ENCODE peak calls at places on chromosomes 12 and 14, in eight cellular contexts. C is cardiac fibroblast; B is CD8-positive, alpha-beta T cell; Y is CD8-positive, alpha-beta memory T cell; M is naive thymus-derived CD4-positive, alpha-beta T cell; Q is pancreas; R is iPS DF 6.9; X is astrocyte of the spinal cord. D is an unnamed sample.

GRCh38 chr14:77031680-77032482 is 3.4 kb upstream of the IRF2BPL start:
- DNase-seq in C (peak), B (no peak), Y (no peak), M (no peak), Q (no peak), R (no peak), X (peak), D (no peak)

GRCh38 chr12:52847335-52848102 is 1.3 kb downstream of the KRT78 start:
- DNase-seq in C (peak), B (no peak), Y (peak), M (no peak), Q (no peak), R (no peak), X (peak), D (peak)

GRCh38 chr12:10967409-10967808 is 19.3 kb downstream of the TAS2R50 start:
- DNase-seq in C (peak), B (no peak), Y (no peak), M (no peak), Q (no peak), R (no peak), X (peak), D (peak)

GRCh38 chr12:110107369-110108281 is 16.5 kb upstream of the IFT81 start:
- DNase-seq in C (peak), B (no peak), Y (no peak), M (no peak), Q (peak), R (no peak), X (peak), D (peak)

GRCh38 chr14:61498303-61498702 is 176.9 kb downstream of the PRKCH start:
- DNase-seq in C (peak), B (no peak), Y (no peak), M (no peak), Q (no peak), R (no peak), X (peak), D (peak)

GRCh38 chr14:23559010-23559920 is 3.2 kb downstream of the THTPA start:
- DNase-seq in C (peak), B (peak), Y (peak), M (peak), Q (no peak), R (no peak), X (peak), D (no peak)

GRCh38 chr12:102376251-102376747 is 104.1 kb downstream of the IGF1 start:
- DNase-seq in C (peak), B (no peak), Y (no peak), M (no peak), Q (no peak), R (no peak), X (no peak), D (no peak)

GRCh38 chr14:33323979-33324378 is 385.3 kb downstream of the NPAS3 start:
- DNase-seq in C (no peak), B (no peak), Y (no peak), M (no peak), Q (no peak), R (no peak), X (no peak), D (no peak)

GRCh38 chr14:21631084-21631483 is 3.7 kb downstream of the OR10G2 start:
- DNase-seq in C (no peak), B (no peak), Y (no peak), M (no peak), Q (no peak), R (no peak), X (no peak), D (no peak)

GRCh38 chr12:51371295-51371953 is 19.8 kb downstream of the GALNT6 start:
- DNase-seq in C (peak), B (no peak), Y (no peak), M (no peak), Q (peak), R (no peak), X (peak), D (peak)

GRCh38 chr14:68396411-68396930 is 396.4 kb downstream of the ZFP36L1 start:
- DNase-seq in C (no peak), B (no peak), Y (no peak), M (no peak), Q (no peak), R (no peak), X (no peak), D (no peak)

GRCh38 chr12:130504110-130504835 is 166.6 kb downstream of the PIWIL1 start:
- DNase-seq in C (no peak), B (no peak), Y (no peak), M (no peak), Q (no peak), R (no peak), X (no peak), D (no peak)

DNA sequence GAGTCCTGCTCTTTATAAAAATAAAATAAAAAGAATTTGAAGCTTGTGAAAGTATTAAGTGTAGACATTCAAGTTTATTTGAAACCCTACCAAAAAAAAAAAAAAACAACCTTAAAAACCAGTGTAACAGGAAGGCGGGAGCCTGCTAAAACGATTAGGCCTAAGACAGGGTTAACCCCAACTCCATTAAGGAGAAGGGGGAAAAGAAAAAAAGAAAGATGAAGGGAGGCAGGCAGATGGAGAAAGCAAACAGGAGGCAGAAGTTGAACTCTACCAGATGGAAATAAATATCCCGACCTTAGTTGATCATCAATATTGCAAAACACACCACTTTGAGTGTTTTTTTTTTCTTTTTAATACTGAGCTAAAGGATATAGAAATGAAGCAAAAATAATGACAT is 1.2 kb upstream of the BTG1 start:
- DNase-seq in C (no peak), B (no peak), Y (no peak), M (peak), Q (no peak), R (no peak), X (no peak), D (no peak)
- H3K4me3 ChIP-seq in C (peak), B (peak), Y (peak), M (peak), Q (peak), R (no peak), X (peak), D (peak)

GRCh38 chr14:30873308-30874119 is 845 bp upstream of the COCH start:
- DNase-seq in C (no peak), B (no peak), Y (no peak), M (no peak), Q (no peak), R (no peak), X (no peak), D (no peak)
- H3K4me3 ChIP-seq in C (peak), B (peak), Y (no peak), M (no peak), Q (peak), R (peak), X (no peak), D (peak)

GRCh38 chr14:79706382-79706781 is 504.9 kb downstream of the DIO2 start:
- DNase-seq in C (no peak), B (no peak), Y (no peak), M (no peak), Q (no peak), R (no peak), X (no peak), D (no peak)
- H3K4me3 ChIP-seq in C (no peak), B (no peak), Y (no peak), M (no peak), Q (no peak), R (no peak), X (no peak), D (no peak)

GRCh38 chr12:63916561-63917476 is 72.3 kb downstream of the SRGAP1 start:
- DNase-seq in C (peak), B (no peak), Y (no peak), M (no peak), Q (no peak), R (no peak), X (peak), D (no peak)

GRCh38 chr12:63917864-63918742 is 73.6 kb downstream of the SRGAP1 start:
- DNase-seq in C (peak), B (no peak), Y (no peak), M (no peak), Q (no peak), R (no peak), X (peak), D (peak)

GRCh38 chr12:63919758-63920157 is 75.3 kb downstream of the SRGAP1 start:
- DNase-seq in C (peak), B (no peak), Y (no peak), M (no peak), Q (no peak), R (no peak), X (no peak), D (no peak)

GRCh38 chr12:63917477-63917862 is 73.0 kb downstream of the SRGAP1 start:
- DNase-seq in C (no peak), B (no peak), Y (no peak), M (no peak), Q (no peak), R (no peak), X (no peak), D (no peak)

GRCh38 chr12:63918788-63919300 is 74.3 kb downstream of the SRGAP1 start:
- DNase-seq in C (peak), B (no peak), Y (no peak), M (no peak), Q (no peak), R (no peak), X (peak), D (no peak)
- H3K4me3 ChIP-seq in C (no peak), B (no peak), Y (no peak), M (no peak), Q (no peak), R (no peak), X (no peak), D (no peak)

DNA sequence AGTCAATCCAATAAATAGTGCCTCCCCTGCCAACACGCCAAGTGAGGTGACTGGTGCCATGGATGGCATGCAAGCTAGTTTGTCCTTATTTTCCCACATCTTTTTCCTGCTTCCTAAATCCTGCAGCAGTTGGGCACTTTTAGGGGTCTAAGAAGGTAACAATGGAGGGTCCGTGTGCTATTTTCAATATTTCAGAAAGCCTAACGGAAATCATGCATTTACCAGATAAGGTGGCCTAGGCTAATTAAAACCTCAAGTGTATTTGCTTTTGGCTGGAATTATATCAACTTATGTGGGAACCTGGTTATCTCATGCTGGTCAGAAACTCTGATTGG is 4.9 kb downstream of the ITGA5 start:
- DNase-seq in C (no peak), B (no peak), Y (no peak), M (no peak), Q (no peak), R (no peak), X (no peak), D (no peak)
- H3K4me3 ChIP-seq in C (peak), B (peak), Y (peak), M (peak), Q (no peak), R (no peak), X (no peak), D (no peak)

DNA sequence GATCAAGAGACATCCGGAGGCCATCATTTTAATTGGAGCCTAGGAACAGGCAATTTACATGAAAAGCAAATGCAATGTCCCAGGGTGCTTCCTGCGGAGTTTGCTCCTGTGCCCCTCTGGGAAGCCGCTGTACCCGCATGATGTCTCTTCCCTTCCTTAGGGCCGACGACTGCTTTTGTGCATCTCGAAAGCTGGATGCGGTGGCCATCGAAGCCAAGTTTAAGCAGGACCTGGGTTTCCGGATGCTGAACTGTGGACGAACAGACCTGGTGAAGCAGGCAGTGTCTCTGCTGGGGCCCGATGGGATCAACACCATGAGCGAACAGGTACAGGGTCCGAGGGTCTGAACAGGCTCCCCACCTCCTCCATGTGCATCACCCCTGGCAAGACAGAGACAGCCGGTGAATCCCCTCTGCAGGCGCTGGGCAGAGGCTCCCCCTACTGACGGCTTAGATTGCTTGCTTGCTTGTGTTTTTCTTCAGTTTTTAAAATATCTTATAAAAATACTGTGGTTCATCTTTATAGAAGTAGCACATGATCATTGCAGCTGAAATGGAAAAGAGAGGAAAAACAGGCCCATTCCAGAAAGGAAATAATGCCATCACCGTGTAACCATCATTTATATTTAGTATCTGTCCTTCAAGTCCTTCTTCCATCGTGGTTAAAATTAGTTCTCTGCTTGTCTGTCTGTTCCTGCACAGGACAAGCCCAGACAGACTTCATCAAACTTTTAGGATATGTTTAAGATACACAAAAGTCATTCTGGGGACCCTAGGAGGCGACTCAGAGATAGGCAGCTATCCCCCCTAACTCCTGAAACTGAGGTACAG is 75.4 kb upstream of the PWP1 start:
- DNase-seq in C (peak), B (no peak), Y (no peak), M (peak), Q (no peak), R (peak), X (peak), D (peak)
- H3K4me3 ChIP-seq in C (no peak), B (no peak), Y (no peak), M (no peak), Q (no peak), R (no peak), X (no peak), D (no peak)

DNA sequence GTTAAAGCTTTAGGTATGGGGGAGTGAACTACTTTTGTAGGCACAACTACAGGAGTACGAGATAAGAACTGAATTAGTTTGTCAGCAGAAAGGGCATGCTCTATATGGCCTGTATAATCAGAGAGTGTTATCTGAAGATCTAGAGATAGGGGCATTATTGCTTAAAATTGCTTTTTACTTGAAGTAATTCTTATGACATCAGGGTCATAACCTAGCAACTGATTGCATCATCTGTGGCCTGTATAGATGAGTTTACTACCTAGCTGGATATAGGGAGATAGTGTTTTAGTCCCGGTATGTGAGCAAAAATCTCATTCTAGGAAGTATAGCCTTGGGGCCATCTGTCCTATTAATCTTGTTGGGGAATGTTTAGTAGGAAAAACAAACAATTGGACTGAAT is 142.7 kb downstream of the TMEM117 start:
- DNase-seq in C (no peak), B (no peak), Y (no peak), M (no peak), Q (no peak), R (no peak), X (no peak), D (no peak)
- H3K4me3 ChIP-seq in C (no peak), B (no peak), Y (no peak), M (no peak), Q (no peak), R (no peak), X (no peak), D (no peak)

D was measured in astrocyte of the cerebellum.